ENCODE peak calls at places on chromosomes 7 and 10, in six cellular contexts. One of them, this sample, is unnamed.

GRCh38 chr7:47683485-47683898 is 101.6 kb upstream of the TNS3 start:
- DNase-seq in cardiac fibroblast: no peak
- DNase-seq in dorsolateral prefrontal cortex: no peak
- DNase-seq in RWPE1: no peak
- DNase-seq in activated T-helper 1 cell treated with anti-CD3 and anti-CD28 coated beads, Interleukin-2, amount 50 U/mL, for 16 hours: no peak
- DNase-seq in substantia nigra: no peak
- DNase-seq in this sample: no peak

GRCh38 chr7:134789967-134790685 is 10.7 kb downstream of the CALD1 start:
- DNase-seq in cardiac fibroblast: peak; percentile 95
- DNase-seq in dorsolateral prefrontal cortex: no peak
- DNase-seq in RWPE1: no peak
- DNase-seq in activated T-helper 1 cell treated with anti-CD3 and anti-CD28 coated beads, Interleukin-2, amount 50 U/mL, for 16 hours: no peak
- DNase-seq in substantia nigra: no peak
- DNase-seq in this sample: no peak

GRCh38 chr10:101467286-101467770 is 113.4 kb downstream of the BTRC start:
- DNase-seq in cardiac fibroblast: peak; percentile 84
- DNase-seq in dorsolateral prefrontal cortex: no peak
- DNase-seq in RWPE1: peak; percentile 72
- DNase-seq in activated T-helper 1 cell treated with anti-CD3 and anti-CD28 coated beads, Interleukin-2, amount 50 U/mL, for 16 hours: no peak
- DNase-seq in substantia nigra: no peak
- DNase-seq in this sample: peak; percentile 63

GRCh38 chr7:116177009-116177408 is 33.3 kb upstream of the TES start:
- DNase-seq in cardiac fibroblast: peak; percentile 36
- DNase-seq in dorsolateral prefrontal cortex: no peak
- DNase-seq in RWPE1: peak; percentile 44
- DNase-seq in activated T-helper 1 cell treated with anti-CD3 and anti-CD28 coated beads, Interleukin-2, amount 50 U/mL, for 16 hours: no peak
- DNase-seq in substantia nigra: no peak
- DNase-seq in this sample: no peak

GRCh38 chr10:132614431-132615341 is 77.1 kb downstream of the INPP5A start:
- DNase-seq in cardiac fibroblast: no peak
- DNase-seq in dorsolateral prefrontal cortex: no peak
- DNase-seq in RWPE1: no peak
- DNase-seq in activated T-helper 1 cell treated with anti-CD3 and anti-CD28 coated beads, Interleukin-2, amount 50 U/mL, for 16 hours: no peak
- DNase-seq in substantia nigra: no peak
- DNase-seq in this sample: no peak

GRCh38 chr7:76352193-76352592 is 6.6 kb downstream of the YWHAG start:
- DNase-seq in cardiac fibroblast: no peak
- DNase-seq in dorsolateral prefrontal cortex: no peak
- DNase-seq in RWPE1: no peak
- DNase-seq in activated T-helper 1 cell treated with anti-CD3 and anti-CD28 coated beads, Interleukin-2, amount 50 U/mL, for 16 hours: no peak
- DNase-seq in substantia nigra: no peak
- DNase-seq in this sample: no peak

GRCh38 chr7:91265693-91266066 is 1.4 kb downstream of the FZD1 start:
- DNase-seq in cardiac fibroblast: peak; percentile 18
- DNase-seq in dorsolateral prefrontal cortex: no peak
- DNase-seq in RWPE1: no peak
- DNase-seq in activated T-helper 1 cell treated with anti-CD3 and anti-CD28 coated beads, Interleukin-2, amount 50 U/mL, for 16 hours: no peak
- DNase-seq in substantia nigra: no peak
- DNase-seq in this sample: no peak

GRCh38 chr7:118472581-118472980 is 248.1 kb downstream of the ANKRD7 start:
- DNase-seq in cardiac fibroblast: no peak
- DNase-seq in dorsolateral prefrontal cortex: no peak
- DNase-seq in RWPE1: no peak
- DNase-seq in activated T-helper 1 cell treated with anti-CD3 and anti-CD28 coated beads, Interleukin-2, amount 50 U/mL, for 16 hours: no peak
- DNase-seq in substantia nigra: no peak
- DNase-seq in this sample: no peak

GRCh38 chr10:10782603-10783002 is 235.1 kb upstream of the CELF2 start:
- DNase-seq in cardiac fibroblast: no peak
- DNase-seq in dorsolateral prefrontal cortex: no peak
- DNase-seq in RWPE1: no peak
- DNase-seq in activated T-helper 1 cell treated with anti-CD3 and anti-CD28 coated beads, Interleukin-2, amount 50 U/mL, for 16 hours: no peak
- DNase-seq in substantia nigra: no peak
- DNase-seq in this sample: no peak

GRCh38 chr7:42739591-42739990 is 172.3 kb downstream of the C7orf25 start:
- DNase-seq in cardiac fibroblast: peak; percentile 35
- DNase-seq in dorsolateral prefrontal cortex: no peak
- DNase-seq in RWPE1: no peak
- DNase-seq in activated T-helper 1 cell treated with anti-CD3 and anti-CD28 coated beads, Interleukin-2, amount 50 U/mL, for 16 hours: no peak
- DNase-seq in substantia nigra: no peak
- DNase-seq in this sample: no peak

GRCh38 chr7:135719688-135720087 is 8.3 kb downstream of the SLC13A4 start:
- DNase-seq in cardiac fibroblast: no peak
- DNase-seq in dorsolateral prefrontal cortex: no peak
- DNase-seq in RWPE1: no peak
- DNase-seq in activated T-helper 1 cell treated with anti-CD3 and anti-CD28 coated beads, Interleukin-2, amount 50 U/mL, for 16 hours: no peak
- DNase-seq in substantia nigra: no peak
- DNase-seq in this sample: no peak

GRCh38 chr7:140230862-140231778 is 54.3 kb upstream of the KDM7A start:
- DNase-seq in cardiac fibroblast: peak; percentile 40
- DNase-seq in dorsolateral prefrontal cortex: no peak
- DNase-seq in RWPE1: no peak
- DNase-seq in activated T-helper 1 cell treated with anti-CD3 and anti-CD28 coated beads, Interleukin-2, amount 50 U/mL, for 16 hours: no peak
- DNase-seq in substantia nigra: peak; percentile 48
- DNase-seq in this sample: peak; percentile 67

GRCh38 chr10:12489806-12490205 is 140.5 kb downstream of the CAMK1D start:
- DNase-seq in cardiac fibroblast: no peak
- DNase-seq in dorsolateral prefrontal cortex: no peak
- DNase-seq in RWPE1: no peak
- DNase-seq in activated T-helper 1 cell treated with anti-CD3 and anti-CD28 coated beads, Interleukin-2, amount 50 U/mL, for 16 hours: no peak
- DNase-seq in substantia nigra: no peak
- DNase-seq in this sample: no peak

GRCh38 chr7:157111311-157111710 is 27.4 kb upstream of the UBE3C start:
- DNase-seq in cardiac fibroblast: no peak
- DNase-seq in dorsolateral prefrontal cortex: no peak
- DNase-seq in RWPE1: no peak
- DNase-seq in activated T-helper 1 cell treated with anti-CD3 and anti-CD28 coated beads, Interleukin-2, amount 50 U/mL, for 16 hours: no peak
- DNase-seq in substantia nigra: no peak
- DNase-seq in this sample: no peak

GRCh38 chr7:139416405-139416804 is 56.7 kb downstream of the LUC7L2 start:
- DNase-seq in cardiac fibroblast: no peak
- DNase-seq in dorsolateral prefrontal cortex: no peak
- DNase-seq in RWPE1: no peak
- DNase-seq in activated T-helper 1 cell treated with anti-CD3 and anti-CD28 coated beads, Interleukin-2, amount 50 U/mL, for 16 hours: no peak
- DNase-seq in substantia nigra: no peak
- DNase-seq in this sample: no peak

GRCh38 chr7:12518920-12519681 is 51.4 kb upstream of the SCIN start:
- DNase-seq in cardiac fibroblast: peak; percentile 4
- DNase-seq in dorsolateral prefrontal cortex: no peak
- DNase-seq in RWPE1: peak; percentile 4
- DNase-seq in activated T-helper 1 cell treated with anti-CD3 and anti-CD28 coated beads, Interleukin-2, amount 50 U/mL, for 16 hours: no peak
- DNase-seq in substantia nigra: no peak
- DNase-seq in this sample: peak; percentile 26

GRCh38 chr7:99499356-99499712 is 747 bp downstream of the ZNF394 start:
- DNase-seq in cardiac fibroblast: peak; percentile 17
- DNase-seq in dorsolateral prefrontal cortex: no peak
- DNase-seq in RWPE1: no peak
- DNase-seq in activated T-helper 1 cell treated with anti-CD3 and anti-CD28 coated beads, Interleukin-2, amount 50 U/mL, for 16 hours: no peak
- DNase-seq in substantia nigra: no peak
- DNase-seq in this sample: no peak

GRCh38 chr7:143369678-143370651 is 7.5 kb upstream of the FAM131B start:
- DNase-seq in cardiac fibroblast: no peak
- DNase-seq in dorsolateral prefrontal cortex: no peak
- DNase-seq in RWPE1: no peak
- DNase-seq in activated T-helper 1 cell treated with anti-CD3 and anti-CD28 coated beads, Interleukin-2, amount 50 U/mL, for 16 hours: no peak
- DNase-seq in substantia nigra: no peak
- DNase-seq in this sample: no peak

GRCh38 chr7:137439829-137440433 is 96.4 kb upstream of the PTN start:
- DNase-seq in cardiac fibroblast: no peak
- DNase-seq in dorsolateral prefrontal cortex: no peak
- DNase-seq in RWPE1: no peak
- DNase-seq in activated T-helper 1 cell treated with anti-CD3 and anti-CD28 coated beads, Interleukin-2, amount 50 U/mL, for 16 hours: no peak
- DNase-seq in substantia nigra: no peak
- DNase-seq in this sample: no peak

GRCh38 chr7:36130236-36130945 is 22.7 kb upstream of the EEPD1 start:
- DNase-seq in cardiac fibroblast: no peak
- DNase-seq in dorsolateral prefrontal cortex: no peak
- DNase-seq in RWPE1: no peak
- DNase-seq in activated T-helper 1 cell treated with anti-CD3 and anti-CD28 coated beads, Interleukin-2, amount 50 U/mL, for 16 hours: no peak
- DNase-seq in substantia nigra: no peak
- DNase-seq in this sample: no peak

This sample was measured in K562.